ENCODE peak calls at places on chromosome 20, in six cellular contexts. V is EL, D is endothelial cell of umbilical vein, F is amygdala, Q is GM06990, M is neural progenitor cell. B is an unnamed sample.

GRCh38 chr20:19913927-19914614 is 103.1 kb upstream of the NAA20 start:
- DNase-seq in V (no peak), D (peak; percentile 87), F (no peak), Q (peak; percentile 68), M (no peak), B (peak; percentile 100)

GRCh38 chr20:3115190-3116107 is 30.9 kb upstream of the AVP start:
- DNase-seq in V (peak; percentile 64), D (peak; percentile 44), F (peak; percentile 15), Q (peak; percentile 32), M (peak; percentile 82), B (peak; percentile 36)

GRCh38 chr20:41095110-41095969 is 42.0 kb upstream of the PLCG1 start:
- DNase-seq in V (peak; percentile 68), D (peak; percentile 71), F (peak; percentile 8), Q (no peak), M (peak; percentile 72), B (peak; percentile 49)

GRCh38 chr20:47927385-47927851 is 142.1 kb upstream of the SULF2 start:
- DNase-seq in V (peak; percentile 40), D (no peak), F (no peak), Q (no peak), M (no peak), B (peak; percentile 99)

GRCh38 chr20:50513169-50514034 is 3.2 kb downstream of the PTPN1 start:
- DNase-seq in V (peak; percentile 67), D (peak; percentile 84), F (no peak), Q (no peak), M (no peak), B (peak; percentile 85)

GRCh38 chr20:63091901-63092659 is 85.3 kb upstream of the BHLHE23 start:
- DNase-seq in V (no peak), D (no peak), F (no peak), Q (no peak), M (no peak), B (no peak)

GRCh38 chr20:63092660-63093215 is 86.0 kb upstream of the BHLHE23 start:
- DNase-seq in V (no peak), D (no peak), F (no peak), Q (no peak), M (no peak), B (no peak)

GRCh38 chr20:16391003-16391402 is 182.2 kb downstream of the KIF16B start:
- DNase-seq in V (no peak), D (no peak), F (no peak), Q (no peak), M (no peak), B (no peak)

GRCh38 chr20:61387204-61387958 is 135.3 kb downstream of the CDH4 start:
- DNase-seq in V (peak; percentile 33), D (no peak), F (no peak), Q (no peak), M (peak; percentile 52), B (peak; percentile 68)

GRCh38 chr20:18666803-18667460 is 79.1 kb downstream of the DTD1 start:
- DNase-seq in V (no peak), D (no peak), F (no peak), Q (no peak), M (no peak), B (no peak)

GRCh38 chr20:34180460-34181108 is 60.6 kb upstream of the ASIP start:
- DNase-seq in V (peak; percentile 5), D (no peak), F (no peak), Q (no peak), M (no peak), B (peak; percentile 72)

GRCh38 chr20:3222635-3223600 is 13.6 kb downstream of the ITPA start:
- DNase-seq in V (no peak), D (no peak), F (no peak), Q (peak; percentile 54), M (no peak), B (peak; percentile 45)

GRCh38 chr20:25207960-25208534 is 12.5 kb downstream of the ENTPD6 start:
- DNase-seq in V (no peak), D (no peak), F (no peak), Q (no peak), M (no peak), B (no peak)

GRCh38 chr20:52747736-52748135 is 224.4 kb upstream of the TSHZ2 start:
- DNase-seq in V (no peak), D (no peak), F (no peak), Q (no peak), M (peak; percentile 58), B (peak; percentile 22)

GRCh38 chr20:35305682-35306556 is 13.7 kb upstream of the FAM83C start:
- DNase-seq in V (peak; percentile 100), D (peak; percentile 96), F (no peak), Q (no peak), M (no peak), B (peak; percentile 99)

GRCh38 chr20:64224344-64225165 is 31.0 kb upstream of the PCMTD2 start:
- DNase-seq in V (peak; percentile 96), D (peak; percentile 52), F (no peak), Q (no peak), M (no peak), B (peak; percentile 88)

GRCh38 chr20:56663660-56664059 is 34.6 kb downstream of the TFAP2C start:
- DNase-seq in V (no peak), D (no peak), F (no peak), Q (no peak), M (no peak), B (no peak)

GRCh38 chr20:35225319-35226125 is 968 bp upstream of the MMP24 start:
- DNase-seq in V (no peak), D (peak; percentile 92), F (no peak), Q (no peak), M (no peak), B (no peak)

GRCh38 chr20:16279320-16279719 is 293.9 kb downstream of the KIF16B start:
- DNase-seq in V (no peak), D (no peak), F (no peak), Q (no peak), M (no peak), B (no peak)

GRCh38 chr20:10861619-10862018 is 187.8 kb upstream of the JAG1 start:
- DNase-seq in V (peak; percentile 31), D (peak; percentile 80), F (no peak), Q (no peak), M (no peak), B (peak; percentile 78)

B was measured in bronchial epithelial cell.